ENCODE peak calls at places on chromosomes 2 and 18, in seven cellular contexts. A, N, I, F, H, B and L are unnamed samples.

GRCh38 chr2:85959191-85959590 is 70.4 kb upstream of the ST3GAL5 start:
- DNase-seq in B (no peak), A (no peak), I (no peak), F (no peak), H (no peak), N (no peak), L (no peak)

GRCh38 chr18:64017870-64018269 is 48.0 kb downstream of the SERPINB8 start:
- DNase-seq in H (peak), F (no peak), I (no peak), B (no peak), N (no peak), A (peak), L (peak)

GRCh38 chr2:165407464-165407863 is 62.0 kb upstream of the CSRNP3 start:
- DNase-seq in B (no peak), A (no peak), F (no peak), I (no peak), H (no peak), N (no peak), L (no peak)

GRCh38 chr18:10705291-10705690 is 179.5 kb downstream of the NAPG start:
- DNase-seq in H (no peak), A (no peak), N (no peak), B (no peak), I (no peak), F (no peak), L (no peak)

GRCh38 chr2:28415010-28415409 is 22.4 kb downstream of the FOSL2 start:
- DNase-seq in F (no peak), N (no peak), H (no peak), A (no peak), I (no peak), B (no peak), L (no peak)

GRCh38 chr2:165618806-165619205 is 149.3 kb downstream of the CSRNP3 start:
- DNase-seq in I (no peak), B (no peak), F (no peak), H (no peak), A (no peak), N (no peak), L (no peak)

GRCh38 chr2:79876430-79876829 is 363.6 kb downstream of the CTNNA2 start:
- DNase-seq in N (no peak), A (peak), I (no peak), F (no peak), H (peak), B (peak), L (peak)

GRCh38 chr2:45923701-45924100 is 272.2 kb downstream of the PRKCE start:
- DNase-seq in F (no peak), B (no peak), N (no peak), A (peak), I (no peak), H (no peak), L (no peak)

GRCh38 chr2:20355131-20355530 is 4.5 kb upstream of the PUM2 start:
- DNase-seq in F (no peak), N (no peak), B (no peak), A (no peak), H (peak), I (no peak), L (no peak)

GRCh38 chr2:137173514-137173913 is 408.2 kb downstream of the THSD7B start:
- DNase-seq in H (peak), B (no peak), N (no peak), I (no peak), A (peak), F (no peak), L (peak)

GRCh38 chr2:223943561-223944008 is 1.6 kb downstream of the WDFY1 start:
- DNase-seq in B (peak), I (no peak), N (no peak), F (no peak), A (no peak), H (peak), L (peak)

GRCh38 chr18:46109386-46109785 is 5.2 kb downstream of the HAUS1 start:
- DNase-seq in F (no peak), B (no peak), N (no peak), A (no peak), H (no peak), I (no peak), L (no peak)

GRCh38 chr2:222362336-222362735 is 62.0 kb upstream of the SGPP2 start:
- DNase-seq in I (no peak), F (no peak), B (no peak), H (no peak), A (no peak), N (no peak), L (peak)

GRCh38 chr2:160111951-160112798 is 49.8 kb upstream of the PLA2R1 start:
- DNase-seq in I (no peak), A (no peak), N (no peak), H (no peak), B (no peak), F (no peak), L (no peak)